ENCODE peak calls at places on chromosomes 11 and 22, in nine cellular contexts. E is neural crest cell; A is neuronal stem cell; O is stimulated activated CD4-positive, alpha-beta T cell treated with anti-CD3 and anti-CD28 coated beads, TNF-alpha, amount 100 ng/mL, for 24 hours; S is cardiac fibroblast; B is ELF-1; Z is AG04449; C is NCI-H345; T is stimulated activated CD8-positive, alpha-beta memory T cell treated with anti-CD3 and anti-CD28 coated beads, Interleukin-4, amount 100 ng/mL, for 1 hour. Y is an unnamed sample.

GRCh38 chr11:1384206-1384965 is 5.3 kb upstream of the BRSK2 start:
- DNase-seq in E (no peak), A (no peak), O (no peak), S (no peak), B (no peak), Z (no peak), C (no peak), T (no peak), Y (no peak)

GRCh38 chr11:117876341-117877119 is at the start of gene FXYD6:
- DNase-seq in E (peak), A (peak), O (no peak), S (no peak), B (peak), Z (no peak), C (peak), T (no peak), Y (peak)

GRCh38 chr11:35605691-35606090 is 12.6 kb upstream of the FJX1 start:
- DNase-seq in E (no peak), A (no peak), O (no peak), S (no peak), B (no peak), Z (no peak), C (no peak), T (no peak), Y (no peak)

GRCh38 chr22:48520207-48520606 is 1307.5 kb downstream of the BRD1 start:
- DNase-seq in E (no peak), A (no peak), O (no peak), S (no peak), B (no peak), Z (no peak), C (no peak), T (no peak), Y (no peak)

GRCh38 chr11:48093795-48094642 is 113.7 kb downstream of the PTPRJ start:
- DNase-seq in E (no peak), A (no peak), O (no peak), S (no peak), B (no peak), Z (no peak), C (peak), T (no peak), Y (no peak)

GRCh38 chr11:106691807-106692365 is 326.4 kb downstream of the GUCY1A2 start:
- DNase-seq in E (no peak), A (no peak), O (no peak), S (peak), B (no peak), Z (no peak), C (no peak), T (no peak), Y (no peak)

GRCh38 chr11:83521647-83522596 is 235.8 kb upstream of the CCDC90B start:
- DNase-seq in E (no peak), A (no peak), O (no peak), S (peak), B (peak), Z (no peak), C (peak), T (no peak), Y (peak)

GRCh38 chr11:1546536-1547466 is 25.3 kb downstream of the DUSP8 start:
- DNase-seq in E (peak), A (peak), O (no peak), S (peak), B (peak), Z (no peak), C (peak), T (no peak), Y (peak)

GRCh38 chr22:49202226-49202625 is 625.4 kb downstream of the BRD1 start:
- DNase-seq in E (no peak), A (no peak), O (no peak), S (no peak), B (no peak), Z (no peak), C (no peak), T (no peak), Y (peak)

GRCh38 chr11:122756417-122756816 is 81.9 kb upstream of the CRTAM start:
- DNase-seq in E (no peak), A (no peak), O (no peak), S (no peak), B (no peak), Z (no peak), C (no peak), T (no peak), Y (no peak)

GRCh38 chr11:100748153-100748552 is 61.1 kb downstream of the ARHGAP42 start:
- DNase-seq in E (no peak), A (no peak), O (no peak), S (no peak), B (no peak), Z (no peak), C (no peak), T (no peak), Y (no peak)

GRCh38 chr11:22787565-22788162 is 41.9 kb downstream of the SVIP start:
- DNase-seq in E (peak), A (peak), O (peak), S (peak), B (peak), Z (peak), C (peak), T (no peak), Y (no peak)

GRCh38 chr11:67452141-67452952 is at the start of gene GPR152:
- DNase-seq in E (no peak), A (no peak), O (no peak), S (no peak), B (no peak), Z (no peak), C (no peak), T (no peak), Y (no peak)

GRCh38 chr11:28713850-28714249 is 605.7 kb downstream of the METTL15 start:
- DNase-seq in E (no peak), A (no peak), O (no peak), S (no peak), B (no peak), Z (no peak), C (peak), T (no peak), Y (no peak)

GRCh38 chr22:29130490-29130889 is 57.7 kb downstream of the KREMEN1 start:
- DNase-seq in E (no peak), A (no peak), O (no peak), S (no peak), B (peak), Z (no peak), C (no peak), T (no peak), Y (no peak)

GRCh38 chr22:19717691-19718254 is 3.5 kb downstream of the SEPTIN5 start:
- DNase-seq in E (peak), A (no peak), O (peak), S (peak), B (peak), Z (no peak), C (peak), T (peak), Y (peak)

GRCh38 chr11:65774525-65775306 is 6.1 kb downstream of the AP5B1 start:
- DNase-seq in E (no peak), A (no peak), O (no peak), S (no peak), B (no peak), Z (no peak), C (no peak), T (no peak), Y (no peak)

GRCh38 chr11:13494051-13494450 is 1.7 kb downstream of the PTH start:
- DNase-seq in E (no peak), A (no peak), O (no peak), S (no peak), B (no peak), Z (no peak), C (no peak), T (no peak), Y (no peak)

GRCh38 chr11:67437082-67437821 is at the start of gene PTPRCAP:
- DNase-seq in E (no peak), A (no peak), O (no peak), S (no peak), B (no peak), Z (no peak), C (no peak), T (peak), Y (no peak)

GRCh38 chr11:62553839-62554361 is 7.3 kb upstream of the AHNAK start:
- DNase-seq in E (no peak), A (no peak), O (no peak), S (peak), B (no peak), Z (peak), C (no peak), T (no peak), Y (no peak)

GRCh38 chr11:9951714-9952275 is 287.9 kb downstream of the SWAP70 start:
- DNase-seq in E (no peak), A (no peak), O (no peak), S (no peak), B (no peak), Z (no peak), C (no peak), T (no peak), Y (no peak)